ENCODE peak calls at places on chromosome 13, in ten cellular contexts. I, B, R, H, A, U, L, X, E and G are unnamed samples.

GRCh38 chr13:44422755-44423643 is 49.4 kb downstream of the SERP2 start:
- DNase-seq in I (no peak), B (no peak), R (no peak), H (peak), A (no peak), U (no peak), L (no peak), X (no peak), E (no peak), G (no peak)

GRCh38 chr13:19601749-19602725 is 31.4 kb upstream of the MPHOSPH8 start:
- DNase-seq in I (peak), B (peak), R (peak), H (peak), A (no peak), U (peak), L (peak), X (no peak), E (no peak), G (peak)

GRCh38 chr13:39787086-39787487 is 131.6 kb downstream of the COG6 start:
- DNase-seq in I (no peak), B (no peak), R (no peak), H (no peak), A (no peak), U (no peak), L (no peak), X (no peak), E (no peak), G (no peak)

GRCh38 chr13:32883501-32883900 is 132.7 kb upstream of the KL start:
- DNase-seq in I (peak), B (no peak), R (no peak), H (no peak), A (no peak), U (no peak), L (no peak), X (no peak), E (no peak), G (no peak)

GRCh38 chr13:35860661-35861060 is 270.5 kb downstream of the DCLK1 start:
- DNase-seq in I (no peak), B (no peak), R (no peak), H (no peak), A (no peak), U (no peak), L (no peak), X (no peak), E (no peak), G (no peak)

GRCh38 chr13:48426052-48426451 is 13.1 kb upstream of the LPAR6 start:
- DNase-seq in I (no peak), B (no peak), R (no peak), H (no peak), A (no peak), U (no peak), L (no peak), X (no peak), E (no peak), G (no peak)

GRCh38 chr13:49213539-49213938 is 6.6 kb upstream of the MLNR start:
- DNase-seq in I (no peak), B (no peak), R (no peak), H (no peak), A (no peak), U (no peak), L (no peak), X (no peak), E (no peak), G (no peak)

GRCh38 chr13:105116966-105117365 is 1418.5 kb downstream of the EFNB2 start:
- DNase-seq in I (no peak), B (no peak), R (no peak), H (no peak), A (no peak), U (no peak), L (no peak), X (no peak), E (no peak), G (no peak)

GRCh38 chr13:90533866-90534265 is 813.6 kb upstream of the MIR17HG start:
- DNase-seq in I (no peak), B (no peak), R (no peak), H (no peak), A (no peak), U (no peak), L (no peak), X (no peak), E (no peak), G (no peak)

GRCh38 chr13:114067381-114067885 is 65.0 kb downstream of the RASA3 start:
- DNase-seq in I (peak), B (peak), R (no peak), H (peak), A (peak), U (peak), L (peak), X (no peak), E (no peak), G (no peak)

GRCh38 chr13:44280461-44280860 is 93.2 kb upstream of the SERP2 start:
- DNase-seq in I (peak), B (no peak), R (peak), H (no peak), A (no peak), U (peak), L (no peak), X (no peak), E (no peak), G (no peak)

GRCh38 chr13:28219408-28220099 is 81.2 kb downstream of the PAN3 start:
- DNase-seq in I (no peak), B (no peak), R (no peak), H (no peak), A (no peak), U (no peak), L (no peak), X (no peak), E (no peak), G (no peak)

GRCh38 chr13:94641432-94641941 is 39.8 kb downstream of the GPR180 start:
- DNase-seq in I (peak), B (no peak), R (no peak), H (no peak), A (no peak), U (peak), L (no peak), X (no peak), E (no peak), G (no peak)

GRCh38 chr13:31437975-31438374 is 238.2 kb downstream of the B3GLCT start:
- DNase-seq in I (no peak), B (no peak), R (no peak), H (peak), A (no peak), U (no peak), L (no peak), X (no peak), E (no peak), G (no peak)

GRCh38 chr13:93762703-93763102 is 536.1 kb downstream of the GPC6 start:
- DNase-seq in I (no peak), B (no peak), R (no peak), H (no peak), A (no peak), U (no peak), L (no peak), X (no peak), E (no peak), G (no peak)

GRCh38 chr13:104953588-104953987 is 1581.9 kb downstream of the EFNB2 start:
- DNase-seq in I (no peak), B (no peak), R (no peak), H (no peak), A (no peak), U (no peak), L (no peak), X (no peak), E (no peak), G (no peak)

GRCh38 chr13:112970552-112971287 is 1.7 kb downstream of the MCF2L start:
- DNase-seq in I (no peak), B (no peak), R (no peak), H (no peak), A (no peak), U (no peak), L (no peak), X (no peak), E (peak), G (peak)

GRCh38 chr13:74683411-74683810 is 549.2 kb upstream of the KLF12 start:
- DNase-seq in I (no peak), B (no peak), R (no peak), H (peak), A (no peak), U (peak), L (no peak), X (no peak), E (no peak), G (no peak)

GRCh38 chr13:30846311-30846710 is 59.8 kb upstream of the MEDAG start:
- DNase-seq in I (peak), B (no peak), R (no peak), H (no peak), A (no peak), U (no peak), L (no peak), X (no peak), E (no peak), G (no peak)

GRCh38 chr13:34076319-34076718 is 258.4 kb downstream of the RFC3 start:
- DNase-seq in I (peak), B (no peak), R (no peak), H (no peak), A (no peak), U (peak), L (no peak), X (no peak), E (no peak), G (no peak)

GRCh38 chr13:76773695-76774094 is 112.5 kb downstream of the KCTD12 start:
- DNase-seq in I (no peak), B (no peak), R (no peak), H (no peak), A (no peak), U (no peak), L (no peak), X (no peak), E (no peak), G (no peak)

GRCh38 chr13:30859326-30859725 is 46.7 kb upstream of the MEDAG start:
- DNase-seq in I (peak), B (no peak), R (no peak), H (no peak), A (no peak), U (peak), L (no peak), X (no peak), E (no peak), G (no peak)

GRCh38 chr13:18952225-18953016 is 229.2 kb downstream of the TUBA3C start:
- DNase-seq in I (no peak), B (no peak), R (no peak), H (no peak), A (no peak), U (no peak), L (no peak), X (no peak), E (no peak), G (peak)

GRCh38 chr13:23679214-23679613 is 109.0 kb downstream of the TNFRSF19 start:
- DNase-seq in I (peak), B (no peak), R (peak), H (no peak), A (no peak), U (peak), L (no peak), X (no peak), E (no peak), G (no peak)

GRCh38 chr13:52830946-52831345 is 17.5 kb downstream of the PCDH8 start:
- DNase-seq in I (no peak), B (no peak), R (peak), H (no peak), A (no peak), U (peak), L (no peak), X (no peak), E (no peak), G (no peak)

GRCh38 chr13:52845766-52846566 is 2.5 kb downstream of the PCDH8 start:
- DNase-seq in I (peak), B (no peak), R (no peak), H (no peak), A (no peak), U (no peak), L (no peak), X (no peak), E (peak), G (peak)

GRCh38 chr13:25175026-25175425 is 2.9 kb upstream of the AMER2 start:
- DNase-seq in I (no peak), B (no peak), R (no peak), H (no peak), A (no peak), U (no peak), L (no peak), X (no peak), E (no peak), G (no peak)

GRCh38 chr13:23621316-23621645 is 51.1 kb downstream of the TNFRSF19 start:
- DNase-seq in I (peak), B (no peak), R (peak), H (peak), A (no peak), U (peak), L (no peak), X (no peak), E (no peak), G (no peak)

GRCh38 chr13:32585625-32586021 is 629 bp upstream of the PDS5B start:
- DNase-seq in I (no peak), B (no peak), R (no peak), H (peak), A (no peak), U (peak), L (no peak), X (no peak), E (no peak), G (no peak)

GRCh38 chr13:32731576-32731975 is 145.3 kb downstream of the PDS5B start:
- DNase-seq in I (peak), B (no peak), R (peak), H (no peak), A (no peak), U (peak), L (no peak), X (no peak), E (no peak), G (no peak)

GRCh38 chr13:25217023-25217909 is 45.2 kb upstream of the AMER2 start:
- DNase-seq in I (peak), B (no peak), R (peak), H (no peak), A (no peak), U (peak), L (no peak), X (no peak), E (no peak), G (no peak)

GRCh38 chr13:100668408-100668807 is 6.2 kb downstream of the TMTC4 start:
- DNase-seq in I (peak), B (no peak), R (no peak), H (no peak), A (no peak), U (peak), L (no peak), X (no peak), E (no peak), G (no peak)

GRCh38 chr13:33112745-33113144 is 96.5 kb downstream of the KL start:
- DNase-seq in I (peak), B (no peak), R (no peak), H (no peak), A (no peak), U (no peak), L (no peak), X (no peak), E (no peak), G (no peak)

GRCh38 chr13:75145926-75146325 is 336.0 kb downstream of the TBC1D4 start:
- DNase-seq in I (no peak), B (no peak), R (no peak), H (no peak), A (no peak), U (no peak), L (no peak), X (no peak), E (no peak), G (no peak)

GRCh38 chr13:67623630-67624029 is 393.5 kb upstream of the PCDH9 start:
- DNase-seq in I (no peak), B (no peak), R (no peak), H (no peak), A (no peak), U (no peak), L (no peak), X (no peak), E (no peak), G (no peak)

GRCh38 chr13:103694471-103694870 is 628.3 kb upstream of the SLC10A2 start:
- DNase-seq in I (no peak), B (no peak), R (no peak), H (no peak), A (no peak), U (no peak), L (no peak), X (no peak), E (no peak), G (no peak)

GRCh38 chr13:47901451-47901850 is 99.6 kb downstream of the SUCLA2 start:
- DNase-seq in I (peak), B (no peak), R (no peak), H (no peak), A (no peak), U (no peak), L (no peak), X (no peak), E (no peak), G (no peak)

GRCh38 chr13:22801402-22802003 is 379.3 kb upstream of the SGCG start:
- DNase-seq in I (no peak), B (no peak), R (peak), H (peak), A (no peak), U (no peak), L (no peak), X (no peak), E (no peak), G (no peak)

GRCh38 chr13:32471187-32471922 is 43.4 kb upstream of the N4BP2L1 start:
- DNase-seq in I (no peak), B (no peak), R (no peak), H (no peak), A (no peak), U (peak), L (peak), X (no peak), E (peak), G (no peak)